ENCODE peak calls at places on chromosomes 2 and 18, in nine cellular contexts. P is posterior cingulate gyrus, B is astrocyte of the spinal cord, R is NCI-H1436 treated with DMSO at 0.1 percent for 48 hours, Z is dermis microvascular lymphatic vessel endothelial cell, D is foreskin fibroblast, M is GM10248, N is T-helper 17 cell, X is T-helper 1 cell. O is an unnamed sample.

GRCh38 chr2:144237845-144238637 is 281.9 kb downstream of the ZEB2 start:
- DNase-seq in N (no peak), R (no peak), Z (no peak), M (no peak), D (no peak), P (no peak), B (no peak), X (peak), O (no peak)

GRCh38 chr2:121080013-121080772 is 204.8 kb downstream of the TFCP2L1 start:
- DNase-seq in R (no peak), D (peak), B (peak), Z (peak), N (no peak), M (peak), X (peak), P (peak), O (no peak)

GRCh38 chr2:12884713-12885282 is 168.1 kb downstream of the TRIB2 start:
- DNase-seq in X (no peak), N (no peak), P (no peak), M (no peak), D (peak), B (peak), R (no peak), Z (peak), O (peak)

GRCh38 chr2:168565112-168565511 is 109.0 kb downstream of the CERS6 start:
- DNase-seq in R (no peak), D (peak), M (no peak), Z (peak), N (no peak), P (no peak), X (no peak), B (peak), O (peak)

GRCh38 chr2:171958475-171958874 is 36.2 kb downstream of the HAT1 start:
- DNase-seq in Z (no peak), M (no peak), R (no peak), N (no peak), B (peak), D (peak), P (no peak), X (no peak), O (no peak)

GRCh38 chr18:57466745-57467144 is 31.6 kb downstream of the ONECUT2 start:
- DNase-seq in B (no peak), D (no peak), P (no peak), M (no peak), Z (no peak), X (no peak), N (no peak), R (no peak), O (no peak)

GRCh38 chr2:143458258-143458954 is 329.2 kb downstream of the ARHGAP15 start:
- DNase-seq in R (no peak), M (no peak), P (no peak), N (no peak), Z (no peak), D (no peak), X (no peak), B (peak), O (no peak)

GRCh38 chr2:130813722-130814121 is 23.0 kb upstream of the ARHGEF4 start:
- DNase-seq in R (no peak), P (no peak), B (no peak), X (no peak), D (no peak), N (no peak), M (no peak), Z (no peak), O (no peak)

GRCh38 chr2:241947401-241947800 is 77.9 kb downstream of the RTP5 start:
- DNase-seq in X (no peak), N (no peak), B (no peak), D (no peak), R (no peak), P (peak), M (no peak), Z (no peak), O (no peak)

GRCh38 chr18:38250981-38251380 is 685.4 kb upstream of the CELF4 start:
- DNase-seq in Z (no peak), R (no peak), M (no peak), B (no peak), X (no peak), P (no peak), D (no peak), N (no peak), O (no peak)

GRCh38 chr2:53880756-53881155 is 21.0 kb upstream of the GPR75 start:
- DNase-seq in X (no peak), B (peak), P (no peak), M (no peak), R (no peak), Z (peak), D (peak), N (no peak), O (no peak)

O was measured in kidney epithelial cell.